ENCODE peak calls at places on chromosomes 7 and 10, in seven cellular contexts. D, G, F, Y, I, T and U are unnamed samples.

GRCh38 chr10:104479906-104480579 is 126.4 kb downstream of the CFAP58 start:
- DNase-seq in Y (no peak), I (no peak), F (no peak), D (no peak), G (no peak), T (no peak), U (no peak)

GRCh38 chr7:149573519-149573918 is 75.9 kb upstream of the ZNF746 start:
- DNase-seq in G (no peak), D (peak), Y (no peak), I (no peak), T (no peak), F (no peak), U (peak)

GRCh38 chr7:7732566-7733290 is 14.3 kb upstream of the RPA3 start:
- DNase-seq in G (peak), I (peak), F (peak), Y (no peak), D (peak), T (peak), U (no peak)

GRCh38 chr10:104391150-104391968 is 37.7 kb downstream of the CFAP58 start:
- DNase-seq in D (peak), I (peak), G (peak), F (peak), T (no peak), Y (no peak), U (no peak)

GRCh38 chr10:127877701-127878100 is 15.0 kb downstream of the CLRN3 start:
- DNase-seq in D (no peak), Y (no peak), F (no peak), T (no peak), G (no peak), I (no peak), U (no peak)

GRCh38 chr7:48708635-48709034 is 215.7 kb upstream of the CDC14C start:
- DNase-seq in T (peak), Y (no peak), I (no peak), G (no peak), F (no peak), D (no peak), U (peak)

GRCh38 chr10:13686331-13686752 is 99.6 kb downstream of the PRPF18 start:
- DNase-seq in F (no peak), Y (no peak), T (no peak), G (peak), I (peak), D (no peak), U (no peak)

GRCh38 chr7:5607958-5608656 is 173.4 kb downstream of the RNF216 start:
- DNase-seq in Y (no peak), D (peak), T (peak), I (no peak), F (peak), G (no peak), U (peak)

GRCh38 chr10:93287775-93288174 is 194.4 kb downstream of the MYOF start:
- DNase-seq in F (no peak), Y (no peak), T (peak), I (no peak), G (no peak), D (no peak), U (peak)

GRCh38 chr10:101322266-101323151 is 31.5 kb upstream of the BTRC start:
- DNase-seq in G (no peak), F (no peak), Y (no peak), I (no peak), D (no peak), T (peak), U (no peak)

GRCh38 chr10:62638062-62638477 is 166.4 kb upstream of the ADO start:
- DNase-seq in G (peak), F (no peak), Y (no peak), T (no peak), I (peak), D (peak), U (no peak)

GRCh38 chr10:76282122-76283030 is 851.0 kb downstream of the LRMDA start:
- DNase-seq in I (peak), G (peak), T (no peak), Y (no peak), F (no peak), D (no peak), U (no peak)

GRCh38 chr10:97442277-97442676 is 3.5 kb downstream of the EXOSC1 start:
- DNase-seq in Y (no peak), F (no peak), T (no peak), I (no peak), D (no peak), G (no peak), U (no peak)

GRCh38 chr7:6202117-6202516 is 70.3 kb downstream of the CYTH3 start:
- DNase-seq in G (no peak), F (no peak), I (no peak), T (no peak), D (no peak), Y (no peak), U (no peak)

GRCh38 chr10:123154943-123155505 is 822 bp downstream of the BUB3 start:
- DNase-seq in Y (no peak), G (peak), F (peak), D (peak), I (peak), T (no peak), U (peak)

GRCh38 chr10:110556993-110557601 is 10.4 kb upstream of the SMC3 start:
- DNase-seq in G (peak), I (peak), F (peak), D (peak), T (peak), Y (peak), U (peak)

GRCh38 chr10:49218480-49218879 is 30.3 kb upstream of the TMEM273 start:
- DNase-seq in I (no peak), F (no peak), D (no peak), T (no peak), G (no peak), Y (peak), U (no peak)

GRCh38 chr10:71245420-71246325 is 33.3 kb downstream of the UNC5B start:
- DNase-seq in D (no peak), Y (no peak), G (no peak), T (no peak), I (no peak), F (no peak), U (no peak)

GRCh38 chr10:71242621-71243009 is 30.2 kb downstream of the UNC5B start:
- DNase-seq in F (no peak), Y (no peak), T (no peak), I (no peak), G (no peak), D (no peak), U (peak)

GRCh38 chr10:71241899-71242620 is 29.7 kb downstream of the UNC5B start:
- DNase-seq in G (peak), D (peak), T (no peak), I (no peak), F (no peak), Y (no peak), U (no peak)

GRCh38 chr10:71244638-71245419 is 32.5 kb downstream of the UNC5B start:
- DNase-seq in D (peak), I (peak), F (no peak), Y (no peak), T (no peak), G (peak), U (no peak)

GRCh38 chr10:71243756-71244637 is 31.6 kb downstream of the UNC5B start:
- DNase-seq in I (peak), F (peak), Y (no peak), T (no peak), G (no peak), D (peak), U (no peak)
- H3K4me2 ChIP-seq in I (peak), F (no peak), Y (no peak), T (no peak), G (peak), D (peak), U (no peak)

GRCh38 chr7:134593530-134594392 is 44.9 kb downstream of the AKR1B15 start:
- DNase-seq in F (peak), D (peak), Y (peak), T (peak), G (peak), I (peak), U (no peak)
- H3K4me2 ChIP-seq in F (peak), D (peak), Y (no peak), T (no peak), G (no peak), I (peak), U (no peak)

GRCh38 chr10:119251315-119251708 is 43.9 kb downstream of the GRK5 start:
- DNase-seq in F (no peak), I (peak), G (peak), T (no peak), Y (peak), D (peak), U (no peak)

GRCh38 chr10:119253433-119254174 is 46.2 kb downstream of the GRK5 start:
- DNase-seq in T (peak), G (peak), Y (no peak), D (peak), F (peak), I (peak), U (peak)

GRCh38 chr10:119250641-119251314 is 43.4 kb downstream of the GRK5 start:
- DNase-seq in D (peak), T (no peak), Y (peak), G (peak), I (peak), F (peak), U (no peak)

GRCh38 chr10:119252470-119253151 is 45.2 kb downstream of the GRK5 start:
- DNase-seq in T (no peak), G (no peak), D (no peak), I (no peak), F (no peak), Y (no peak), U (no peak)

GRCh38 chr10:119252051-119252465 is 44.7 kb downstream of the GRK5 start:
- DNase-seq in F (no peak), I (peak), Y (peak), G (peak), D (no peak), T (no peak), U (no peak)
- H3K4me2 ChIP-seq in F (no peak), I (peak), Y (peak), G (peak), D (peak), T (no peak), U (no peak)

GRCh38 chr10:79465341-79465740 is 19.9 kb upstream of the ZCCHC24 start:
- DNase-seq in Y (no peak), I (no peak), F (no peak), D (no peak), T (no peak), G (no peak), U (no peak)
- H3K4me2 ChIP-seq in Y (no peak), I (no peak), F (no peak), D (no peak), T (no peak), G (no peak), U (no peak)